ENCODE peak calls at places on chromosomes 13 and 19, in five cellular contexts. D is HCT116, F is PC-3, Y is mesothelial cell of epicardium, B is fibroblast of mammary gland. K is an unnamed sample.

GRCh38 chr19:860481-861098 is 1.1 kb downstream of the CFD start:
- DNase-seq in B (peak; percentile 70), F (peak; percentile 77), D (peak; percentile 73), Y (peak; percentile 78), K (peak; percentile 51)

GRCh38 chr19:8367327-8368001 is 3.5 kb downstream of the ANGPTL4 start:
- DNase-seq in D (no peak), F (peak; percentile 97), B (peak; percentile 96), Y (peak; percentile 78), K (peak; percentile 96)

GRCh38 chr19:1874554-1875185 is 10.6 kb downstream of the ABHD17A start:
- DNase-seq in B (peak; percentile 39), F (no peak), Y (no peak), D (no peak), K (no peak)

GRCh38 chr19:51027126-51027806 is 850 bp upstream of the KLK11 start:
- DNase-seq in B (no peak), Y (no peak), D (no peak), F (no peak), K (no peak)

GRCh38 chr13:41271456-41272285 is 8.3 kb upstream of the MTRF1 start:
- DNase-seq in B (no peak), D (no peak), Y (no peak), F (no peak), K (no peak)

GRCh38 chr19:35166100-35167063 is 11.8 kb downstream of the FXYD5 start:
- DNase-seq in F (no peak), D (no peak), B (no peak), Y (no peak), K (no peak)

GRCh38 chr13:91785435-91786137 is 387.2 kb downstream of the GPC5 start:
- DNase-seq in D (no peak), F (no peak), Y (no peak), B (no peak), K (no peak)

GRCh38 chr19:17584132-17584531 is 28.7 kb downstream of the COLGALT1 start:
- DNase-seq in D (no peak), Y (no peak), B (no peak), F (no peak), K (no peak)

GRCh38 chr19:38839816-38840582 is 8.4 kb upstream of the ECH1 start:
- DNase-seq in Y (no peak), D (no peak), F (no peak), B (no peak), K (no peak)

GRCh38 chr13:48220592-48221300 is 12.3 kb upstream of the ITM2B start:
- DNase-seq in D (no peak), B (no peak), F (no peak), Y (no peak), K (no peak)

GRCh38 chr19:2059422-2060201 is 8.6 kb upstream of the MKNK2 start:
- DNase-seq in D (peak; percentile 83), Y (no peak), F (peak; percentile 81), B (peak; percentile 73), K (peak; percentile 77)

GRCh38 chr13:108272333-108272732 is 2.8 kb downstream of the TNFSF13B start:
- DNase-seq in Y (no peak), D (no peak), B (peak; percentile 43), F (no peak), K (no peak)

GRCh38 chr19:46288896-46289588 is 7.8 kb upstream of the HIF3A start:
- DNase-seq in D (no peak), Y (no peak), B (peak; percentile 98), F (peak; percentile 90), K (peak; percentile 10)

GRCh38 chr13:46492946-46493345 is 60.0 kb upstream of the LRCH1 start:
- DNase-seq in Y (no peak), B (peak; percentile 67), D (peak; percentile 32), F (peak; percentile 66), K (no peak)

GRCh38 chr19:1163283-1163933 is 10.7 kb downstream of the SBNO2 start:
- DNase-seq in B (no peak), D (no peak), Y (no peak), F (no peak), K (no peak)

GRCh38 chr19:50706387-50706786 is 13.2 kb downstream of the SHANK1 start:
- DNase-seq in B (no peak), D (no peak), Y (no peak), F (no peak), K (no peak)

GRCh38 chr19:2552859-2553258 is 76.9 kb downstream of the GADD45B start:
- DNase-seq in D (no peak), B (no peak), F (peak; percentile 61), Y (no peak), K (no peak)

GRCh38 chr19:45872095-45872919 is 8.2 kb downstream of the FOXA3 start:
- DNase-seq in B (no peak), F (no peak), D (no peak), Y (no peak), K (no peak)

GRCh38 chr19:46030861-46031550 is 8.2 kb upstream of the PGLYRP1 start:
- DNase-seq in B (no peak), D (no peak), Y (peak; percentile 55), F (no peak), K (no peak)

GRCh38 chr13:21657538-21657937 is 13.3 kb upstream of the FGF9 start:
- DNase-seq in B (peak; percentile 76), D (no peak), F (peak; percentile 28), Y (no peak), K (no peak)

GRCh38 chr13:46715363-46715762 is 81.6 kb downstream of the ESD start:
- DNase-seq in B (no peak), F (no peak), D (no peak), Y (no peak), K (no peak)

GRCh38 chr19:41877490-41877876 is 404 bp downstream of the CD79A start:
- DNase-seq in F (no peak), B (no peak), D (no peak), Y (no peak), K (no peak)

GRCh38 chr13:91375119-91375729 is 23.2 kb upstream of the GPC5 start:
- DNase-seq in D (no peak), F (peak; percentile 19), B (peak; percentile 20), Y (no peak), K (no peak)

GRCh38 chr19:50255115-50255514 is 51.7 kb downstream of the MYH14 start:
- DNase-seq in B (no peak), F (peak; percentile 15), D (no peak), Y (no peak), K (no peak)

GRCh38 chr19:13154911-13155471 is 4.8 kb downstream of the IER2 start:
- DNase-seq in Y (peak; percentile 86), F (peak; percentile 91), B (peak; percentile 58), D (peak; percentile 91), K (no peak)
- TF ChIP-seq CTCF in Y (no peak), F (peak; percentile 39), B (peak; percentile 16), D (peak; percentile 36), K (peak; percentile 14)

GRCh38 chr13:45341034-45341798 is at the start of gene TPT1:
- DNase-seq in B (peak; percentile 97), Y (peak; percentile 99), F (peak; percentile 94), D (peak; percentile 96), K (peak; percentile 98)
- TF ChIP-seq CTCF in B (no peak), Y (no peak), F (no peak), D (no peak), K (no peak)

DNA sequence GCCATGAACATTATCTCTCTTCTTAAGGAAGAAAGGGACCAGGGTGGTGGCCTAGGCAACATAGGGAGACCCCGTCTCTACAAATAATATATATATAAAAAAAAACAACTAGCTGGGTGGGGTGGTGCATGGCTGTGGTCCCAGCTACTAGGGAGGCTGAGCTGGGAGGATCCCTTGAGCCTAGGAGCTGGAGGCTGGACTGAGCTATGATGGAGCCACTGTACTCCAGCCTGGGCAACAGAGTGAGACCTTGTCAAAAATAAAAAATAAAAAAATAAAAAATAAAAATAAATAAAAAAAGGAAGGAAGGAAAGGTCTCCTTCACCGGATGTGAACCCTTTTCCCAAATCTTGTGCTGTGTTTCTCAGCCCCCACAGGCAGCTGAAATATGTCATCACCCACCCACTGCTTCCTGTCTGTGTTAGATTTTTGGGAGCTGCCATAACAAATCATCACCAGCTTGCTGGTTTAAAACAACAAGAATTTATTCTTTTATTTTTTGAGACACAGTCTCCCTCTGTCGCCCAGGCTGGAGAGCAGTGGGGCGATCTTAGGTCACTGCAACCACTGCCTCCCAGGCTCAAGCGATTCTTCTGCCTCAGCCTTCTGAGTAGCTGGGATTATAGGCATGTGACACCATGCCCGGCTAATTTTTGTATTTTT is 9.5 kb upstream of the TSPAN16 start:
- DNase-seq in Y (no peak), B (peak; percentile 50), D (no peak), F (no peak), K (peak; percentile 11)
- TF ChIP-seq CTCF in Y (no peak), B (peak; percentile 17), D (no peak), F (no peak), K (peak; percentile 17)

GRCh38 chr19:18898081-18898532 is 2.1 kb upstream of the CERS1 start:
- DNase-seq in F (no peak), Y (no peak), B (peak; percentile 15), D (no peak), K (no peak)

GRCh38 chr19:18897108-18898029 is 1.4 kb upstream of the CERS1 start:
- DNase-seq in B (no peak), D (no peak), F (no peak), Y (no peak), K (no peak)

GRCh38 chr19:18895038-18895827 is 725 bp downstream of the CERS1 start:
- DNase-seq in D (peak; percentile 38), B (peak; percentile 34), Y (no peak), F (peak; percentile 53), K (no peak)

GRCh38 chr19:18895828-18896341 is at the start of gene CERS1:
- DNase-seq in F (no peak), D (no peak), B (no peak), Y (peak; percentile 57), K (no peak)

DNA sequence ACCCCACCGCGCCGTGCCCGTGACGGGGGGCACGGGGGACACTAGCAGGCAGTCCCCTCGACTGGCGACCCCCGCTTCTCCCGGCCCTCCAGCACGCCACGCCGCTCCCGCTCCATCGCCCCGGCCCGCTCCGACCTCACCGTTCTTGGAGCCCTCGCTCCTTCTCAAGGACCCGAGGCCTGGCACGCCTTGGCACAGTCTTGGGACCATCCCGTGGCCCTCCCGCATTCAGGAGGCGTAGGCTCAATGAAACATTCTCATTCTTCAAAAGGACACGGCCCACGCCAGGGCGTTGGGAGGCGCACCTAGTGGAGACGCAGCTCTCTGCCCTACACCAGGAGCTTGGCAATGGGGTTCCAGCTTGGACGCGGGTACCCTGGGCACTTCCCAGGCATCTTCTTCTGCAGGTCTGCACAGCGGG is 473 bp upstream of the CERS1 start:
- DNase-seq in F (peak; percentile 26), Y (peak; percentile 43), B (no peak), D (no peak), K (no peak)
- TF ChIP-seq CTCF in F (no peak), Y (no peak), B (no peak), D (no peak), K (no peak)

GRCh38 chr13:32790731-32791130 is 204.5 kb downstream of the PDS5B start:
- DNase-seq in F (peak; percentile 7), B (peak; percentile 5), Y (no peak), D (no peak), K (no peak)
- TF ChIP-seq CTCF in F (peak; percentile 30), B (no peak), Y (no peak), D (peak; percentile 40), K (no peak)

GRCh38 chr13:43237616-43238015 is 214.2 kb downstream of the DNAJC15 start:
- DNase-seq in Y (no peak), F (no peak), B (no peak), D (no peak), K (no peak)

GRCh38 chr13:43239441-43239840 is 216.1 kb downstream of the DNAJC15 start:
- DNase-seq in B (peak; percentile 57), D (no peak), F (no peak), Y (no peak), K (no peak)

GRCh38 chr13:43238341-43239083 is 215.1 kb downstream of the DNAJC15 start:
- DNase-seq in B (no peak), Y (no peak), F (no peak), D (no peak), K (no peak)

GRCh38 chr13:43242040-43242439 is 218.7 kb downstream of the DNAJC15 start:
- DNase-seq in F (no peak), B (peak; percentile 44), D (no peak), Y (no peak), K (no peak)

GRCh38 chr13:43240278-43240677 is 216.9 kb downstream of the DNAJC15 start:
- DNase-seq in Y (no peak), D (no peak), B (no peak), F (no peak), K (no peak)
- TF ChIP-seq CTCF in Y (no peak), D (no peak), B (no peak), F (no peak), K (no peak)

K was measured in AG09319.